ENCODE peak calls at places on chromosomes 3 and 15, in eight cellular contexts. Z is dorsolateral prefrontal cortex; Y is WERI-Rb-1; K is IMR-90; U is neural progenitor cell; N is brain microvascular endothelial cell; F is naive thymus-derived CD4-positive, alpha-beta T cell; I is upper lobe of right lung. X is an unnamed sample.
A peak's percentile ranks its signal among the peaks of the same experiment; 100 is the strongest.

GRCh38 chr15:19973718-19974117 is 567.9 kb downstream of the GOLGA6L6 start:
- DNase-seq in N (no peak), Y (peak; percentile 17), F (no peak), I (no peak), Z (no peak), K (no peak), U (no peak), X (no peak)

GRCh38 chr3:153130312-153130977 is 31.6 kb upstream of the RAP2B start:
- DNase-seq in Y (no peak), I (no peak), Z (no peak), F (no peak), K (peak; percentile 82), U (no peak), N (peak; percentile 40), X (no peak)

GRCh38 chr3:21237638-21238037 is 513.4 kb downstream of the ZNF385D start:
- DNase-seq in Y (no peak), Z (no peak), U (no peak), F (no peak), N (no peak), I (no peak), K (no peak), X (no peak)

GRCh38 chr3:15630646-15631350 is 29.3 kb downstream of the BTD start:
- DNase-seq in Y (no peak), N (peak; percentile 87), Z (no peak), I (no peak), F (no peak), K (peak; percentile 87), U (no peak), X (no peak)

GRCh38 chr3:72306800-72307341 is 521.9 kb upstream of the PROK2 start:
- DNase-seq in Y (peak; percentile 45), K (peak; percentile 33), I (no peak), N (no peak), Z (no peak), U (peak; percentile 41), F (no peak), X (peak; percentile 18)

GRCh38 chr15:69474291-69474690 is 21.7 kb downstream of the RPLP1 start:
- DNase-seq in U (no peak), I (no peak), Y (no peak), Z (no peak), K (peak; percentile 74), F (no peak), N (peak; percentile 58), X (no peak)

GRCh38 chr15:39238443-39238842 is 342.4 kb upstream of the THBS1 start:
- DNase-seq in N (no peak), Z (no peak), Y (no peak), I (no peak), F (no peak), K (no peak), U (no peak), X (no peak)

GRCh38 chr15:100787567-100787941 is 92.1 kb upstream of the ALDH1A3 start:
- DNase-seq in N (no peak), I (no peak), K (no peak), U (no peak), F (no peak), Z (no peak), Y (no peak), X (no peak)

GRCh38 chr3:122281891-122282290 is 43.2 kb upstream of the CSTA start:
- DNase-seq in I (no peak), Z (no peak), U (no peak), F (no peak), K (no peak), N (no peak), Y (no peak), X (no peak)

GRCh38 chr3:122284486-122284885 is 40.6 kb upstream of the CSTA start:
- DNase-seq in F (no peak), Z (no peak), Y (no peak), I (no peak), K (no peak), U (no peak), N (no peak), X (no peak)

GRCh38 chr3:122283796-122284445 is 41.1 kb upstream of the CSTA start:
- DNase-seq in U (no peak), K (no peak), N (no peak), F (no peak), Z (no peak), I (no peak), Y (no peak), X (no peak)
- H3K4me3 ChIP-seq in U (no peak overlapping the region), K (no peak overlapping the region), N (no peak overlapping the region), F (no peak overlapping the region), Z (no peak overlapping the region), I (no peak overlapping the region), Y (no peak overlapping the region), X (no peak overlapping the region)

DNA sequence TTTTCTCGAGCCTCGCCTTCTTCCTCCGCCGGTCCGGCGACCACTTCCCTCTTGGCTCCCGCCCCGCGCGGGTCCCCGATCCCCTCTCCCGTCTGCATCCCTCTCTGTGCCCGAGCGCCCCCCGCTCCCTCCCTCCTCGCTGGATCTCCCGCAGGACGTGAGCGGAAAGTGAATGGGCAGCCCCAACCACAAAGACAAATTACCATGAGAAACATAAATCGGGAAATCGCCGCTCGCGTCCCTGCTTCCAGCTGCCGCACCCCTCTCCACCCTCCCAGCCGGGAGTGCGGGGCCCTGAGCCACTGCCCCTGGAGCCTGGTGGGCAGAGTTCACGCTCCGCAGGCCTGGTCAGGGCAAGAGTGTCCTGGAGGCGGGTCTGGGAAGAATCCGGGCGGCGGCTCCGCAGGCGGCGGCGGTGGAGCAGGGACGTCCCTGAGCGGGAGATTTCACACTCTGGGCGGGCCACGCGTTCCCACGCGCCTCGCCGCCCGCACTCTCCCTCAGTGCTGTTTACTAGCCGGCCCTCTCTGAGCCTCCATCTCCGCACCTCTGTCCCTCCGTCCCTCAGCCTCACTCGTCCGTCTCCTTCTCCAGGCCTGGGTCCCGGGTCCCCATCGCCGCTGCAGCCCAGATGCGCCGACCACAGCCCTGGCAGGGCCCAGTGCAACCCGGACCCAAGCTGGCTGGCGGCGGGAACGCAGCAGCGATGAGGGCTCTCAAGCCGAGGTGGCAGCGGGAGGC is 842 bp downstream of the SEMA5B start:
- DNase-seq in Z (peak; percentile 53), U (peak; percentile 64), K (no peak), I (peak; percentile 69), F (peak; percentile 16), N (no peak), Y (no peak), X (no peak)
- H3K27me3 ChIP-seq in Z (no peaks in the 10 kb centered on the region), U (peaks cover 41% of the 10 kb centered on the region), K (peaks cover 91% of the 10 kb centered on the region), I (peaks cover 45% of the 10 kb centered on the region), F (peaks cover 16% of the 10 kb centered on the region), N (peaks cover 59% of the 10 kb centered on the region), Y (no peaks in the 10 kb centered on the region), X (peaks cover 2% of the 10 kb centered on the region)

GRCh38 chr15:96339662-96340347 is 9.3 kb downstream of the NR2F2 start:
- DNase-seq in Y (no peak), I (no peak), U (peak; percentile 17), F (no peak), N (peak; percentile 3), Z (no peak), K (no peak), X (no peak)
- H3K4me3 ChIP-seq in Y (no peak overlapping the region), I (peak overlapping the region; percentile 56), U (peak overlapping the region; percentile 92), F (no peak overlapping the region), N (peak overlapping the region; percentile 79), Z (peak overlapping the region; percentile 6), K (peak overlapping the region; percentile 84), X (no peak overlapping the region)

GRCh38 chr15:77819271-77819806 is 186.6 kb upstream of the LINGO1 start:
- DNase-seq in Z (peak; percentile 73), U (peak; percentile 71), K (no peak), I (no peak), F (no peak), N (no peak), Y (peak; percentile 65), X (no peak)

GRCh38 chr15:77818484-77819270 is 186.0 kb upstream of the LINGO1 start:
- DNase-seq in Z (no peak), K (no peak), F (no peak), Y (peak; percentile 77), U (peak; percentile 41), I (no peak), N (no peak), X (no peak)

GRCh38 chr15:77821959-77822256 is 189.2 kb upstream of the LINGO1 start:
- DNase-seq in K (no peak), I (no peak), Y (no peak), N (no peak), Z (no peak), U (no peak), F (no peak), X (no peak)

GRCh38 chr15:77821188-77821958 is 188.7 kb upstream of the LINGO1 start:
- DNase-seq in Y (peak; percentile 81), F (no peak), Z (peak; percentile 85), N (peak; percentile 54), U (peak; percentile 85), I (no peak), K (peak; percentile 47), X (no peak)

GRCh38 chr15:77819841-77820728 is 187.4 kb upstream of the LINGO1 start:
- DNase-seq in Z (peak; percentile 60), I (no peak), Y (peak; percentile 87), U (peak; percentile 82), K (no peak), N (no peak), F (no peak), X (no peak)
- H3K27me3 ChIP-seq in Z (peaks cover 7% of the 10 kb centered on the region), I (peaks cover 65% of the 10 kb centered on the region), Y (no peaks in the 10 kb centered on the region), U (peaks cover 56% of the 10 kb centered on the region), K (peaks cover 83% of the 10 kb centered on the region), N (peaks cover 47% of the 10 kb centered on the region), F (no peaks in the 10 kb centered on the region), X (peaks cover 19% of the 10 kb centered on the region)

DNA sequence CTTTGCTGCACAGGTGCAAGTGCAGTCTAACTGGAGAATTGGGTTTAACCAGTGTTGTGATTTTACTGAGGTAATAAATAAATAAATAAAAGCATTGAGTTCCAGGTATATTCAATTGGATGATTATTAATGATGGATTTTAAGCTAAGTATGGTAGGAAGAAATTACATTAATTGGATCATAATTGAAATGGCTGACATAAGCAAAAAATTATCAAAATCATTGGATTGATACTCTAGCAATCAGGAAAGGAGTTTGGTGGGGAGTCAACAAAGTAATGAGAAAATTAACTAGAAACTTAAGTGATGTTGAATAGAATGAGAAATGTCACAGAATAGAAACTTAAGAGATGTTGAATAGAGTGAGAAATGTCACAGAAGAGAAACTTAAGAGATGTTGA is 981.9 kb downstream of the SI start:
- DNase-seq in Y (no peak), F (no peak), U (no peak), K (no peak), Z (no peak), N (no peak), I (no peak), X (no peak)
- H3K4me3 ChIP-seq in Y (no peak overlapping the region), F (no peak overlapping the region), U (no peak overlapping the region), K (no peak overlapping the region), Z (no peak overlapping the region), N (no peak overlapping the region), I (no peak overlapping the region), X (no peak overlapping the region)

GRCh38 chr3:27714101-27714526 is 8.0 kb downstream of the EOMES start:
- DNase-seq in N (no peak), I (no peak), F (no peak), K (no peak), Y (no peak), Z (no peak), U (no peak), X (no peak)

GRCh38 chr3:27715863-27716262 is 6.3 kb downstream of the EOMES start:
- DNase-seq in U (no peak), N (no peak), K (no peak), Z (no peak), I (no peak), F (no peak), Y (no peak), X (no peak)

GRCh38 chr3:27714692-27715453 is 7.2 kb downstream of the EOMES start:
- DNase-seq in Z (no peak), Y (peak; percentile 54), I (peak; percentile 77), N (no peak), F (no peak), K (no peak), U (peak; percentile 88), X (no peak)

GRCh38 chr3:27716309-27716708 is 5.8 kb downstream of the EOMES start:
- DNase-seq in N (no peak), Z (no peak), U (no peak), I (no peak), K (no peak), F (no peak), Y (no peak), X (no peak)

GRCh38 chr3:27715454-27715806 is 6.7 kb downstream of the EOMES start:
- DNase-seq in I (no peak), Z (no peak), K (no peak), N (no peak), U (no peak), F (no peak), Y (no peak), X (no peak)
- H3K27me3 ChIP-seq in I (peaks cover 65% of the 10 kb centered on the region), Z (peaks cover 63% of the 10 kb centered on the region), K (peaks cover 73% of the 10 kb centered on the region), N (peaks cover 80% of the 10 kb centered on the region), U (peaks cover 100% of the 10 kb centered on the region), F (peaks cover 20% of the 10 kb centered on the region), Y (peaks cover 80% of the 10 kb centered on the region), X (peaks cover 76% of the 10 kb centered on the region)

X was measured in iPS DF 6.9.